ENCODE peak calls at places on chromosomes 3 and 15, in ten cellular contexts. E, S, B, Z, W, G, M, D, X and R are unnamed samples.

GRCh38 chr15:80820092-80820491 is 40.9 kb downstream of the CEMIP start:
- DNase-seq in E (no peak), Z (no peak), S (no peak), X (no peak), W (no peak), B (no peak), G (no peak), D (no peak), M (no peak), R (no peak)

GRCh38 chr3:158381274-158381868 is 189.6 kb upstream of the MLF1 start:
- DNase-seq in M (peak; percentile 30), D (no peak), G (no peak), W (peak; percentile 55), Z (no peak), X (no peak), S (no peak), B (no peak), E (no peak), R (no peak)

GRCh38 chr15:25056484-25057429 is 102.0 kb downstream of the SNRPN start:
- DNase-seq in E (no peak), B (no peak), D (no peak), X (no peak), W (no peak), G (peak; percentile 46), S (no peak), Z (no peak), M (no peak), R (peak; percentile 52)

GRCh38 chr15:94322141-94322540 is 90.8 kb downstream of the MCTP2 start:
- DNase-seq in M (peak; percentile 2), W (no peak), X (no peak), Z (no peak), S (no peak), E (no peak), B (no peak), G (no peak), D (no peak), R (no peak)

GRCh38 chr3:98657429-98657828 is 64.0 kb upstream of the CPOX start:
- DNase-seq in S (peak; percentile 2), X (peak; percentile 75), M (peak; percentile 1), E (peak; percentile 1), W (no peak), G (peak; percentile 89), Z (peak; percentile 65), D (peak; percentile 40), B (peak; percentile 26), R (no peak)

GRCh38 chr15:72398648-72399047 is 543 bp downstream of the TMEM202 start:
- DNase-seq in S (no peak), D (no peak), Z (no peak), E (no peak), W (no peak), M (no peak), G (no peak), B (no peak), X (no peak), R (no peak)

GRCh38 chr15:67196222-67196621 is 58.2 kb downstream of the AAGAB start:
- DNase-seq in X (no peak), Z (no peak), S (no peak), B (no peak), W (no peak), E (no peak), D (no peak), G (no peak), M (no peak), R (no peak)

GRCh38 chr3:168736202-168736601 is 640.5 kb upstream of the GOLIM4 start:
- DNase-seq in S (no peak), Z (no peak), E (no peak), X (no peak), M (no peak), G (no peak), D (no peak), B (no peak), W (no peak), R (no peak)

GRCh38 chr3:106029941-106030619 is 161.3 kb upstream of the CBLB start:
- DNase-seq in D (no peak), X (no peak), G (no peak), S (no peak), Z (no peak), M (peak; percentile 26), E (no peak), B (no peak), W (no peak), R (no peak)

GRCh38 chr15:37142371-37142770 is 42.0 kb upstream of the MEIS2 start:
- DNase-seq in G (no peak), Z (no peak), E (no peak), S (no peak), D (no peak), M (peak; percentile 13), W (no peak), X (no peak), B (no peak), R (no peak)

GRCh38 chr3:72797773-72798543 is 50.3 kb downstream of the SHQ1 start:
- DNase-seq in M (peak; percentile 50), W (no peak), X (no peak), B (peak; percentile 62), Z (peak; percentile 29), G (no peak), D (peak; percentile 28), S (peak; percentile 62), E (peak; percentile 87), R (no peak)

GRCh38 chr3:57184516-57184915 is 15.3 kb downstream of the HESX1 start:
- DNase-seq in W (no peak), G (no peak), S (no peak), B (no peak), M (no peak), X (peak; percentile 36), E (no peak), D (no peak), Z (no peak), R (no peak)

GRCh38 chr15:31439328-31439727 is 112.7 kb downstream of the KLF13 start:
- DNase-seq in D (no peak), S (no peak), G (no peak), X (peak; percentile 77), Z (no peak), W (no peak), M (no peak), B (no peak), E (no peak), R (no peak)

GRCh38 chr3:12416731-12417130 is 67.5 kb upstream of the TSEN2 start:
- DNase-seq in E (no peak), D (no peak), G (no peak), S (no peak), W (no peak), M (no peak), B (no peak), Z (no peak), X (no peak), R (no peak)

GRCh38 chr3:112466041-112466440 is 33.2 kb downstream of the BTLA start:
- DNase-seq in B (no peak), E (no peak), Z (no peak), W (no peak), M (no peak), S (no peak), G (no peak), D (no peak), X (no peak), R (no peak)

DNA sequence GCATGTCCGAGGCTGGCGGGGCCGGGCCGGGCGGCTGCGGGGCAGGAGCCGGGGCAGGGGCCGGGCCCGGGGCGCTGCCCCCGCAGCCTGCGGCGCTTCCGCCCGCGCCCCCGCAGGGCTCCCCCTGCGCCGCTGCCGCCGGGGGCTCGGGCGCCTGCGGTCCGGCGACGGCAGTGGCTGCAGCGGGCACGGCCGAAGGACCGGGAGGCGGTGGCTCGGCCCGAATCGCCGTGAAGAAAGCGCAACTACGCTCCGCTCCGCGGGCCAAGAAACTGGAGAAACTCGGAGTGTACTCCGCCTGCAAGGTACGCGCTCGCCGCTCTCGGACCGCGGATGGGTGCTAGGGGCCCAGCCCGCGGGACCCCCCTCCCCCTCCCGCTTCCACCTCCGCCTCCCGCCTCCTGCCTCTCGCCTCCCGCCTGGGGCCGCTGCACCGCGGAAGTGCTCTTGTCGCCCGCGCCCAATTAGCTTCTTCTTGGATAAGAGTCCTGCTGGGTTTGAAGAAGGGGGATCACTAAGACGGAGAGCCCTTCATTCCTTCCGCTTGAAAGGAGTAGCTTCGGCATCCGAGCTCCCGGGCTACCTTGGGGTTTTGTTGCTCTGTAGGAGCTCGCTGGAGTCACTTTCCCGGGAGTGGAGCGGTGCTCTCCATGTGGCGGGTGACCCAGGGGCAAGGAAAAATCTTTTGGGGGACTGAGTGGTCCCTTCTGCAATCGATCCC is 390 bp downstream of the KAT2B start:
- DNase-seq in X (peak; percentile 85), W (no peak), D (peak; percentile 74), B (peak; percentile 84), G (peak; percentile 90), E (peak; percentile 83), M (peak; percentile 75), Z (peak; percentile 90), S (peak; percentile 42), R (peak; percentile 86)
- TF ChIP-seq CTCF in X (no peak), W (peak; percentile 18), D (no peak), B (peak; percentile 11), G (no peak), E (peak; percentile 24), M (peak; percentile 26), Z (peak; percentile 26), S (peak; percentile 25), R (peak; percentile 39)

GRCh38 chr15:33243869-33244268 is 49.4 kb upstream of the FMN1 start:
- DNase-seq in Z (peak; percentile 28), M (peak; percentile 59), B (no peak), D (no peak), W (no peak), S (peak; percentile 93), G (no peak), E (no peak), X (no peak), R (no peak)
- H3K36me3 ChIP-seq in Z (no peaks in the 10 kb centered on the region), M (no peaks in the 10 kb centered on the region), B (no peaks in the 10 kb centered on the region), D (no peaks in the 10 kb centered on the region), W (no peaks in the 10 kb centered on the region), S (no peaks in the 10 kb centered on the region), G (no peaks in the 10 kb centered on the region), E (no peaks in the 10 kb centered on the region), X (no peaks in the 10 kb centered on the region), R (no peaks in the 10 kb centered on the region)

DNA sequence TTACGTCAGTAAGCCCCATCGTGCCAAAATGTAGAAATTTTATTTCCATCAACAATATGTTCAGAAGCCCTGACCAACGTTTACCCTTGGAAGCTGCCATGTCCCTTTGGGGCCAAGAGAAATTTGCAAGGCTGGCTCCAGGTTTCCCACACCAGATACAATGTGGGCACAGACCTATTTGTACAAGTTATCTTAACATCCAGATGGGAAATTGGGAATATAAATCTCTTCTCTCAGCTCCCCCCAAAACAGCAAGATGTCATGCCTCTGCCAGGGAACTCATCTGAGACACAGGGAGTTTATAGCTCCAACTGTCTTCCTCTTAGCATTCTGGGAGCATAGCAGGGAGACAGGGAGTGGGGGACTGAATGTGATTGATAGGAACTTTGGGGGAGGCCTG is 9.3 kb upstream of the DPPA2 start:
- DNase-seq in X (no peak), D (no peak), E (no peak), S (no peak), G (no peak), Z (no peak), W (no peak), B (no peak), M (no peak), R (no peak)
- H3K27ac ChIP-seq in X (no peak overlapping the region), D (no peak overlapping the region), E (no peak overlapping the region), S (no peak overlapping the region), G (no peak overlapping the region), Z (no peak overlapping the region), W (no peak overlapping the region), B (no peak overlapping the region), M (no peak overlapping the region), R (no peak overlapping the region)

DNA sequence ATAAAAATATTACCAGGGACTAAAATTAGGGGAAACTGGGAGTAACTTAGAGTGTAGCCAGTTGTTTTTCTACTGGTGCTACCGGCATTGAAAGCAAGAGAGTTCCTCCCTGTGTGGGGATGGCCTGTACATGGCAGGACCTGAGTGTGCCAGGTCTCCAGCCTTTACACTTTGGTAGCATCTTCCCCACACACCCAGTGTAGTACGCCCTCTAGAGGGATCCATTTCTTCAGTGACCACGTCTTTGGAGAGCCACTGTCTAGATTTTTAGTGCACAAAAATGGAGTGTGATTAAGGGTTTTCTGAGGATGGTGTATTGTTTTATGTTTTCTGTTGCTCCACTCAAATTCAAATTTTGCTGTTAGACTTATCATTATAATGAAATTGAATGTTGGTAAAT is 507.0 kb upstream of the TPRG1 start:
- DNase-seq in X (peak; percentile 17), Z (no peak), D (no peak), M (no peak), B (no peak), W (peak; percentile 13), E (peak; percentile 6), G (no peak), S (no peak), R (no peak)
- TF ChIP-seq CTCF in X (peak; percentile 43), Z (no peak), D (no peak), M (peak; percentile 28), B (no peak), W (peak; percentile 76), E (peak; percentile 32), G (no peak), S (peak; percentile 55), R (no peak)